ENCODE peak calls at places on chromosomes 3 and 15, in four cellular contexts. X is mammary epithelial cell, M is uterus, C is astrocyte. R is an unnamed sample.
A peak's percentile ranks its signal among the peaks of the same experiment; 100 is the strongest.

GRCh38 chr3:182668541-182668940 is 124.8 kb upstream of the ATP11B start:
- DNase-seq in C (no peak), M (no peak), X (peak; percentile 89), R (no peak)

GRCh38 chr15:85785887-85786777 is 8.6 kb downstream of the KLHL25 start:
- DNase-seq in C (peak; percentile 58), M (no peak), X (peak; percentile 71), R (no peak)

GRCh38 chr3:43287514-43287913 is 1.2 kb downstream of the SNRK start:
- DNase-seq in M (no peak), X (no peak), C (no peak), R (no peak)

GRCh38 chr15:65937476-65937875 is 68.2 kb downstream of the RAB11A start:
- DNase-seq in X (no peak), C (peak; percentile 15), M (no peak), R (no peak)

GRCh38 chr3:146342971-146343370 is 92.1 kb upstream of the PLSCR4 start:
- DNase-seq in X (no peak), C (peak; percentile 16), M (no peak), R (peak; percentile 34)

GRCh38 chr3:50320853-50321145 is 1.7 kb downstream of the HYAL2 start:
- DNase-seq in X (no peak), M (no peak), C (no peak), R (no peak)

GRCh38 chr3:40846466-40846865 is 321.7 kb downstream of the ZNF621 start:
- DNase-seq in X (no peak), C (no peak), M (no peak), R (no peak)

GRCh38 chr15:28879551-28879950 is 6.2 kb upstream of the APBA2 start:
- DNase-seq in M (no peak), X (no peak), C (no peak), R (no peak)

GRCh38 chr3:127103116-127103515 is 89.8 kb upstream of the PRR23E start:
- DNase-seq in C (no peak), X (no peak), M (no peak), R (no peak)

GRCh38 chr3:149609595-149609994 is 48.2 kb downstream of the WWTR1 start:
- DNase-seq in X (no peak), C (no peak), M (no peak), R (no peak)

GRCh38 chr15:51969728-51970127 is 1.9 kb downstream of the LEO1 start:
- DNase-seq in X (no peak), C (peak; percentile 24), M (no peak), R (no peak)

GRCh38 chr3:101009386-101009785 is 16.2 kb upstream of the ABI3BP start:
- DNase-seq in X (peak; percentile 54), M (no peak), C (no peak), R (no peak)

GRCh38 chr3:100335137-100335833 is 728 bp downstream of the NIT2 start:
- DNase-seq in M (no peak), C (no peak), X (peak; percentile 23), R (peak; percentile 11)

DNA sequence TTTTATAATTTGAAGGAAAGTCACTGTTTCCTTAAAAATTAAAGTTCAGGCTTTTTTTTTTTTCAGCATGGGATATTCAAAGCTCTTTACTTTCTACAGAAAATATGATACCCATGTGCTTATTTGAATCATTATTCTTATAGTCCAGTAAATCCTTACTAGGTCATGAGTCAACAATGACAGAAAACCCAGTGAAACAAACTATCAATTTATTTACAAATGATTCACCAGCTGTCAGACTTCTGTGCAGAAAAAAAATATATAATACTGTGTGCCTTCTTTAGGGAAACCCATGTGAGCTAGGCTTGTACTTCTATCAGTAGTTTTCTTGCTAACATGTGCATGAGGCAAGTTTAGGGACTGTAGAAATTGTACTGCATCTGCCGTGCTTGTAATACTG is 1.2 kb downstream of the ACP3 start:
- DNase-seq in X (peak; percentile 57), C (peak; percentile 43), M (no peak), R (peak; percentile 14)
- H3K4me3 ChIP-seq in X (no peak overlapping the region), C (no peak overlapping the region), M (no peak overlapping the region), R (no peak overlapping the region)

GRCh38 chr15:41493205-41493901 is at the start of gene ITPKA:
- DNase-seq in M (peak; percentile 45), C (peak; percentile 42), X (peak; percentile 69), R (peak; percentile 67)

GRCh38 chr15:41495736-41496599 is 2.3 kb downstream of the ITPKA start:
- DNase-seq in C (no peak), M (no peak), X (no peak), R (no peak)

GRCh38 chr15:41494922-41495735 is 1.5 kb downstream of the ITPKA start:
- DNase-seq in M (no peak), C (no peak), X (no peak), R (no peak)

GRCh38 chr15:41493902-41494189 is 172 bp downstream of the ITPKA start:
- DNase-seq in X (no peak), C (no peak), M (no peak), R (no peak)

DNA sequence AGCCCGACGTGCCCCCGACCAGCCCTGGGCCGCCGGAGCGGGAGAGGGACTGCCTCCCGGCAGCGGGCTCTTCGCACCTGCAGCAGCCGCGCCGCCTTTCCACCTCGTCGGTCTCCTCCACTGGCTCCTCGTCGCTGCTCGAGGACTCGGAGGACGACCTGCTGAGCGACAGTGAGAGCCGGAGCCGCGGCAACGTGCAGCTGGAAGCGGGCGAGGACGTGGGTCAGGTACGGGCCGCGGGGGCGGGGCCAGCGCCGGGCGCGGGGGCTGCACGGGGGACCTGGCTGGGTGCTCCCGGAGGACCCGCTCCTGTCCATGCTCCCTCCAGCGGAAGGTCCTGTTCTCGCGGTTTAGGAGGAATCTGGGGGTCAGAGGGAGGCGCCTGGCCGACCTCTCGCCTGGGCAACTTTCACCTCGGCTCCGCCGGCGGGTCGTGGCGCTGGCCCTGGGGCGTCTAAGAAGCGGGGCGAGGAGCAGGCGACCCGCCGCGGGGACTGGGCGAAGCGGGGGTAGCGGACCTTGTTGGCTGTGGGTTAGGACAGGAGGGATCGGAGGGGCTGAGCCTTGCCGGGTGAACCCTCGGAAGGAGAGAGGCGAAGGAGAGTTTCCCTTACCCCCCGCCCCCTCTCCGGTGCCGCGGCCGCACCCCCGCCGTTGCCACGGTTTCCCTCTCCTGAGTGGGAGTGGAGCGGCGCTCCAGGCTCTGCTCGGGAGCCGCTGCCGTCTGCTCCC is 682 bp downstream of the ITPKA start:
- DNase-seq in C (no peak), M (no peak), X (no peak), R (no peak)
- TF ChIP-seq CTCF in C (no peak), M (no peak), X (no peak), R (no peak)

DNA sequence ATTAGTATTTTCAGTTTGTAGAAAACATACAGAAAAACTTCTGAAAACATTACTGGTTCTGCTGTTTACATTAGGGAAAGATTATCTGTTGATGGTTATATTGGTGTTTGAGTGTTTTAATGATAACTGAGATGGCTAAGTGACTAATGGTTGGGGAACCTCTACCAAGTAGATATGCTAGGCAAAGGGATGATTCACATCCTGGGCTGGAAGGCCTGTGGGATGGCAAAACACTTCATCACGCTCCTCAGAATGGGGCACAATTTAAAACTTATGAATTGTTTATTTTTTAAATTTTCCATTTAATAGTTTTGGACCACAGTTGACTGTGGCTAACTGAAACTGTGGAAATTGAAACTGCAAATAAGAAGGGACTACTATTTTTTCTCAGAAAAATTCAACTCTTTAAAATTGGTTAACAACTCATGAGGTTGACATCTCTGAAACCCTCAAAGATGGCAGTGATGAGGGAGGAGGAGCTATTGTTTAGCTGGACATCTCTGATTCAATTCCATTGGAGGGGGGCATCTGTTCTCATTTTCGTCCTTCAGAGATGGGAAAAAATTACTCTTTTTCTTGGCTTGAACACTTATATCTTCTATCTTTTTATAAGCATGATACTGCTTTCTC is 100.6 kb upstream of the ZBED2 start:
- DNase-seq in C (peak; percentile 91), M (no peak), X (peak; percentile 74), R (peak; percentile 69)
- H3K4me3 ChIP-seq in C (no peak overlapping the region), M (no peak overlapping the region), X (no peak overlapping the region), R (no peak overlapping the region)

DNA sequence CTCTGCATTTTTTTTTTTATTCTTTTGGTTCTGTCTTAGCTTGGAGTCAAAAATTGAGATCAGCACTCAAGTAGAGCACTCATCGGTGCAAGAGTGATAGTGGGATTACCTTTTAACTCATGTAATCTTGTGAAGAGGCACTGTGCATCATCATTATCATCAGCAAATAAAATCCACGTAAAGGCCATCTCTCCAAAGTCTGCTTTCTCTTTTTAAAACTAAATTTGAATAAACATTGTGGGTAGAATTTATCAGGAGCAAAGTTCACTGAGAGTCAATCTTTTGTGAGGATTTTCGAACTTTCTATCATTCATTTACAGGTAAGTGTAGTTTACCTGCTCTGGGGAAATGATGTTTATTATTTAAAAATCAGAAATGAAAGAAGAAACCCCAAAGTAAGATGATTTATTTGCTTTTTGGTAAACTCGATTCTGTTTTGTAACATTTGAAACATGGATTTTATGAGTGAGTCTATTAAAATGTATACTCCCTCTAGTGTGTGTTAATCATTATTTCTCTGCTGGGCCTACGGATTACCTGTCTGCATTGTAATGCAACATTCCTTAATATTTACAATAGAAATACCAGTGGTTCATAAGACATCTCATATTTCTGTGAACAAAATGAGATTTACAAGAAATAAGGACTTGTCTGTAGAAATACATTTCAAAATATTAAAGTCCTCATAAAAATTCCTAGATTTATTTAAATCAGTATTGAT is 327.7 kb upstream of the NAALADL2 start:
- DNase-seq in X (no peak), M (no peak), C (no peak), R (no peak)
- TF ChIP-seq CTCF in X (no peak), M (no peak), C (no peak), R (no peak)

DNA sequence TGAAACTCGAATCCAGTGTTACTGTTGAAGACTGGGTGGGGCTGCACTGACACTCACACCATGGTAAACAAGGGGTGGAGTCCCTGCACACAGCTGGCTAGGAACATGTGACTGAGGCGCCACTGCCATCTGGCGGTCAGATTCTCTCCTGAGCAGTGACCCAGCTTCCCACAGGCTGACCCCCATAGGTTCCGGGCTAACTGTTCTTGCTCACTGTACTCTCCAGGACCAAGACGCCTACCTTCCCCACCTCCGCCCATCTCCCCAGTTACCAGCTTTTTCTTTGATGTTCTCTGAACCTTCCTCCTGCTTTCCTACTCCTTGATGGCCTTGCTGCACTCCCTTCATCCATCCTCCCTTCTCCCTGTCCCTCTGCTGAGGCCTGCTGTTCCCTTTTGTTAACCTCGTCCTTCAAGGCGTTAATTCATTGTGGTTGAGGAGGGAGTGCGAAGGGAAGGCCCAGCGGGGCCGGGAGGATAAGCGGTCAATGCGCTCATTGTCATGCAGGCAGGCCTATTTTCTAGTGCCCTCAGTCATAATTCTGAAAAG is 115.2 kb downstream of the ATP8B4 start:
- DNase-seq in M (peak; percentile 78), C (peak; percentile 64), X (peak; percentile 70), R (peak; percentile 92)
- H3K4me3 ChIP-seq in M (no peak overlapping the region), C (no peak overlapping the region), X (no peak overlapping the region), R (no peak overlapping the region)

GRCh38 chr3:72347819-72348319 is 500.4 kb downstream of the SHQ1 start:
- DNase-seq in M (peak; percentile 68), C (peak; percentile 92), X (peak; percentile 94), R (peak; percentile 89)
- TF ChIP-seq CTCF in M (no peak), C (no peak), X (peak; percentile 2), R (no peak)

DNA sequence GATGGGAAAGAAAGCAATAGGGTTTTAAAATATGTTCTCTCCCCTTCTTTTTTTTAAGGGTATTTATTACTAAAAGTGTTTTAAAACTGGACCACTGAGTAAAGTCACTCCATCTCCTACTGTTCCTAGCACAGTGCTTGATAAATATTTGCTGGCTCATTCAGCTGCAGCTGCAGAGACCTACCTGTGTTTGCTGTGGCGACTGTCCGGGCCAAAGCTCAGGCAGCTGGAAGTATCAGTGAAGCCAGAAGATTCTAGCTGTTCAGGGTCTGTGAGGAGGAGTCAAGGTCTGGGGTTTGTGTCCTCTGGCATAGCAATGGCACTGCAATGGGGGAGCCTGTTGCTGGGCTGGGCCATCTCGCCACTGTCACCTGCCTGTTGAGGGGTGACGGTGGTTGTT is 109.9 kb downstream of the RPLP1 start:
- DNase-seq in M (no peak), C (no peak), X (no peak), R (no peak)
- H3K4me3 ChIP-seq in M (no peak overlapping the region), C (no peak overlapping the region), X (no peak overlapping the region), R (no peak overlapping the region)